ENCODE peak calls at places on chromosomes 1 and 21, in six cellular contexts. One of them, this sample, is unnamed.

GRCh38 chr1:91036894-91037829 is 15.3 kb upstream of the ZNF644 start:
- DNase-seq in H1: no peak
- DNase-seq in K562: no peak
- DNase-seq in SK-N-SH: no peak
- DNase-seq in HepG2: peak
- DNase-seq in GM12878: no peak
- DNase-seq in this sample: no peak

GRCh38 chr1:66705100-66705499 is 47.2 kb upstream of the DYNLT5 start:
- DNase-seq in H1: no peak
- DNase-seq in K562: no peak
- DNase-seq in SK-N-SH: no peak
- DNase-seq in HepG2: peak
- DNase-seq in GM12878: no peak
- DNase-seq in this sample: peak

GRCh38 chr21:46122241-46122671 is 24.3 kb downstream of the COL6A2 start:
- DNase-seq in H1: no peak
- DNase-seq in K562: no peak
- DNase-seq in SK-N-SH: no peak
- DNase-seq in HepG2: no peak
- DNase-seq in GM12878: no peak
- DNase-seq in this sample: peak

GRCh38 chr21:23401278-23401677 is 2206.0 kb downstream of the MRPL39 start:
- DNase-seq in H1: no peak
- DNase-seq in K562: peak
- DNase-seq in SK-N-SH: peak
- DNase-seq in HepG2: no peak
- DNase-seq in GM12878: no peak
- DNase-seq in this sample: no peak

GRCh38 chr1:16248603-16249534 is 11.9 kb upstream of the CPLANE2 start:
- DNase-seq in H1: no peak
- DNase-seq in K562: peak
- DNase-seq in SK-N-SH: peak
- DNase-seq in HepG2: no peak
- DNase-seq in GM12878: peak
- DNase-seq in this sample: no peak

GRCh38 chr1:204384636-204385354 is 25.1 kb upstream of the PLEKHA6 start:
- DNase-seq in H1: peak
- DNase-seq in K562: no peak
- DNase-seq in SK-N-SH: peak
- DNase-seq in HepG2: no peak
- DNase-seq in GM12878: no peak
- DNase-seq in this sample: no peak

GRCh38 chr1:157782946-157783345 is 6.0 kb upstream of the FCRL2 start:
- DNase-seq in H1: no peak
- DNase-seq in K562: no peak
- DNase-seq in SK-N-SH: no peak
- DNase-seq in HepG2: no peak
- DNase-seq in GM12878: no peak
- DNase-seq in this sample: no peak

GRCh38 chr1:235424092-235424491 is 56.9 kb downstream of the TBCE start:
- DNase-seq in H1: no peak
- DNase-seq in K562: no peak
- DNase-seq in SK-N-SH: no peak
- DNase-seq in HepG2: no peak
- DNase-seq in GM12878: no peak
- DNase-seq in this sample: no peak

GRCh38 chr1:18539171-18539570 is 58.4 kb downstream of the KLHDC7A start:
- DNase-seq in H1: peak
- DNase-seq in K562: no peak
- DNase-seq in SK-N-SH: no peak
- DNase-seq in HepG2: no peak
- DNase-seq in GM12878: no peak
- DNase-seq in this sample: no peak

GRCh38 chr1:226195144-226195543 is 8.6 kb upstream of the ACBD3 start:
- DNase-seq in H1: no peak
- DNase-seq in K562: no peak
- DNase-seq in SK-N-SH: peak
- DNase-seq in HepG2: no peak
- DNase-seq in GM12878: no peak
- DNase-seq in this sample: no peak

GRCh38 chr1:164713446-164714204 is 154.6 kb downstream of the PBX1 start:
- DNase-seq in H1: no peak
- DNase-seq in K562: no peak
- DNase-seq in SK-N-SH: no peak
- DNase-seq in HepG2: no peak
- DNase-seq in GM12878: no peak
- DNase-seq in this sample: no peak

GRCh38 chr1:202362212-202362611 is 13.7 kb downstream of the PPP1R12B start:
- DNase-seq in H1: no peak
- DNase-seq in K562: no peak
- DNase-seq in SK-N-SH: no peak
- DNase-seq in HepG2: no peak
- DNase-seq in GM12878: no peak
- DNase-seq in this sample: no peak

GRCh38 chr1:165661691-165662090 is 30.7 kb downstream of the MGST3 start:
- DNase-seq in H1: no peak
- DNase-seq in K562: no peak
- DNase-seq in SK-N-SH: peak
- DNase-seq in HepG2: no peak
- DNase-seq in GM12878: no peak
- DNase-seq in this sample: no peak

GRCh38 chr1:110874303-110875215 is 1.6 kb downstream of the CD53 start:
- DNase-seq in H1: no peak
- DNase-seq in K562: peak
- DNase-seq in SK-N-SH: no peak
- DNase-seq in HepG2: no peak
- DNase-seq in GM12878: no peak
- DNase-seq in this sample: peak

GRCh38 chr1:84620720-84621313 is 46.6 kb upstream of the CTBS start:
- DNase-seq in H1: peak
- DNase-seq in K562: peak
- DNase-seq in SK-N-SH: peak
- DNase-seq in HepG2: peak
- DNase-seq in GM12878: peak
- DNase-seq in this sample: peak

GRCh38 chr1:9231648-9232332 is 2.8 kb upstream of the H6PD start:
- DNase-seq in H1: no peak
- DNase-seq in K562: no peak
- DNase-seq in SK-N-SH: no peak
- DNase-seq in HepG2: no peak
- DNase-seq in GM12878: no peak
- DNase-seq in this sample: no peak

GRCh38 chr1:205285391-205286101 is 36.0 kb downstream of the NUAK2 start:
- DNase-seq in H1: no peak
- DNase-seq in K562: no peak
- DNase-seq in SK-N-SH: no peak
- DNase-seq in HepG2: no peak
- DNase-seq in GM12878: peak
- DNase-seq in this sample: no peak

GRCh38 chr1:11938722-11939526 is 4.4 kb downstream of the PLOD1 start:
- DNase-seq in H1: no peak
- DNase-seq in K562: peak
- DNase-seq in SK-N-SH: peak
- DNase-seq in HepG2: no peak
- DNase-seq in GM12878: no peak
- DNase-seq in this sample: no peak

GRCh38 chr1:91809267-91809666 is 76.7 kb downstream of the TGFBR3 start:
- DNase-seq in H1: no peak
- DNase-seq in K562: no peak
- DNase-seq in SK-N-SH: no peak
- DNase-seq in HepG2: no peak
- DNase-seq in GM12878: no peak
- DNase-seq in this sample: no peak

GRCh38 chr1:10679521-10680220 is 116.8 kb downstream of the CASZ1 start:
- DNase-seq in H1: peak
- DNase-seq in K562: peak
- DNase-seq in SK-N-SH: peak
- DNase-seq in HepG2: peak
- DNase-seq in GM12878: no peak
- DNase-seq in this sample: peak

GRCh38 chr1:223129229-223129851 is 13.7 kb downstream of the TLR5 start:
- DNase-seq in H1: peak
- DNase-seq in K562: peak
- DNase-seq in SK-N-SH: peak
- DNase-seq in HepG2: peak
- DNase-seq in GM12878: no peak
- DNase-seq in this sample: peak

GRCh38 chr1:58883888-58884482 is 100.1 kb upstream of the JUN start:
- DNase-seq in H1: no peak
- DNase-seq in K562: peak
- DNase-seq in SK-N-SH: no peak
- DNase-seq in HepG2: no peak
- DNase-seq in GM12878: no peak
- DNase-seq in this sample: no peak

GRCh38 chr1:178653091-178653490 is 72.0 kb upstream of the RALGPS2 start:
- DNase-seq in H1: no peak
- DNase-seq in K562: no peak
- DNase-seq in SK-N-SH: no peak
- DNase-seq in HepG2: no peak
- DNase-seq in GM12878: no peak
- DNase-seq in this sample: peak

GRCh38 chr1:1666526-1666925 is 7.7 kb upstream of the CDK11B start:
- DNase-seq in H1: no peak
- DNase-seq in K562: no peak
- DNase-seq in SK-N-SH: no peak
- DNase-seq in HepG2: no peak
- DNase-seq in GM12878: no peak
- DNase-seq in this sample: no peak

GRCh38 chr1:12153181-12153785 is 13.5 kb upstream of the TNFRSF1B start:
- DNase-seq in H1: no peak
- DNase-seq in K562: no peak
- DNase-seq in SK-N-SH: no peak
- DNase-seq in HepG2: no peak
- DNase-seq in GM12878: peak
- DNase-seq in this sample: no peak

DNA sequence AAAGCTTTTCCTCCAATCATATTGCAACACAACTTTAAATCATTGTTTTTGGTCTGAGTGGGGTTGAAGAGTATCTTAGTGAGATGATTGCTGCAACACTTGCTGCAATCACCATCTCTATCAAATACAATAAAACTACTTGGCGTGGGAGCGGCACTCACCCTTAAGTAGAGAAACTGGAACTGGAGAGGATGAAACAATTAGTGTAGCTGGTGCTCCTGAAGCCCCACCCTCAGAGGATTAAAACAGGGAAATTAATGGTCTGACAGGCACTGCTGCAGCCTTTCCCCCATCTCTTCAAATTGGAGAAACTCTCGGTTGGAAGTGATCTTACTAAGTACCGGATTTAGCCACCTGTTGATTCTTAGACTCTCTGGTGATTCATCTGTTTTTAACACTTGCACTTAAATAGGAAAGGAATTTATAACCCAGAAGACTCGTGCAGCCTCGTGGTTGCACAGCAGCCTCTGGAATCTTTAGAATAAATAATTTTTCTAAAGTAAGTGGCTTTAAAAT is 80.5 kb upstream of the KIF26B start:
- DNase-seq in H1: no peak
- DNase-seq in K562: no peak
- DNase-seq in SK-N-SH: no peak
- DNase-seq in HepG2: no peak
- DNase-seq in GM12878: no peak
- DNase-seq in this sample: no peak
- TF ChIP-seq CHD2 in H1: no peak
- TF ChIP-seq CHD2 in K562: no peak
- TF ChIP-seq CHD2 in SK-N-SH: no peak
- TF ChIP-seq CHD2 in HepG2: no peak
- TF ChIP-seq CHD2 in GM12878: no peak
- TF ChIP-seq CHD2 in this sample: no peak

GRCh38 chr1:244960904-244961303 is 96.6 kb upstream of the HNRNPU start:
- DNase-seq in H1: no peak
- DNase-seq in K562: no peak
- DNase-seq in SK-N-SH: no peak
- DNase-seq in HepG2: no peak
- DNase-seq in GM12878: no peak
- DNase-seq in this sample: no peak
- TF ChIP-seq CHD2 in H1: no peak
- TF ChIP-seq CHD2 in K562: no peak
- TF ChIP-seq CHD2 in SK-N-SH: no peak
- TF ChIP-seq CHD2 in HepG2: no peak
- TF ChIP-seq CHD2 in GM12878: no peak
- TF ChIP-seq CHD2 in this sample: no peak

GRCh38 chr1:65395887-65396612 is 24.4 kb upstream of the LEPR start:
- DNase-seq in H1: no peak
- DNase-seq in K562: no peak
- DNase-seq in SK-N-SH: no peak
- DNase-seq in HepG2: no peak
- DNase-seq in GM12878: no peak
- DNase-seq in this sample: no peak

GRCh38 chr1:65392497-65392896 is 28.0 kb upstream of the LEPR start:
- DNase-seq in H1: no peak
- DNase-seq in K562: no peak
- DNase-seq in SK-N-SH: no peak
- DNase-seq in HepG2: no peak
- DNase-seq in GM12878: no peak
- DNase-seq in this sample: no peak

GRCh38 chr1:65393928-65394327 is 26.5 kb upstream of the LEPR start:
- DNase-seq in H1: no peak
- DNase-seq in K562: no peak
- DNase-seq in SK-N-SH: no peak
- DNase-seq in HepG2: no peak
- DNase-seq in GM12878: no peak
- DNase-seq in this sample: no peak

GRCh38 chr1:65389296-65389695 is 31.2 kb upstream of the LEPR start:
- DNase-seq in H1: no peak
- DNase-seq in K562: no peak
- DNase-seq in SK-N-SH: no peak
- DNase-seq in HepG2: no peak
- DNase-seq in GM12878: no peak
- DNase-seq in this sample: no peak

DNA sequence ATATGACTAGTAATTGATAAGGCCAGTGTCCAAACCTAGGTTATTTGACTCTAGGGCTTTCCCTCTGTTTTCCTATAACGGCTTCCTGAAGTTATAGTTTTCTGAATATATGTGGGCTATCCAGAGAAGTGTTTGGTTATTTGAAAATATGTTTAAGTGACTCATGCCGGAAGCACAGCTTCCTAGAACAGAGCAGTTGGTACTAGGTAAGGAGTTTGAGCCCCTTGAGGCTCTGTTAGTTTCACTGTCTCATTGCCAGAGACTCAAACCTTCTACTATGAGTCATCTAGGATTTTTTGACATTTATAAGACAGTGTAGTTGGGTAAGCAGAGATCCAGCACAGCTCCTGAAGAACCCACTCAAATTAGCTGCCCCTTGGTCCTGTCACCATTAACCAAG is 27.1 kb upstream of the LEPR start:
- DNase-seq in H1: no peak
- DNase-seq in K562: peak
- DNase-seq in SK-N-SH: no peak
- DNase-seq in HepG2: no peak
- DNase-seq in GM12878: peak
- DNase-seq in this sample: no peak
- TF ChIP-seq CHD2 in H1: no peak
- TF ChIP-seq CHD2 in K562: no peak
- TF ChIP-seq CHD2 in SK-N-SH: no peak
- TF ChIP-seq CHD2 in HepG2: no peak
- TF ChIP-seq CHD2 in GM12878: no peak
- TF ChIP-seq CHD2 in this sample: no peak

GRCh38 chr1:244064621-244065020 is 13.5 kb downstream of the ZBTB18 start:
- DNase-seq in H1: no peak
- DNase-seq in K562: no peak
- DNase-seq in SK-N-SH: no peak
- DNase-seq in HepG2: no peak
- DNase-seq in GM12878: no peak
- DNase-seq in this sample: no peak
- TF ChIP-seq CHD2 in H1: no peak
- TF ChIP-seq CHD2 in K562: no peak
- TF ChIP-seq CHD2 in SK-N-SH: no peak
- TF ChIP-seq CHD2 in HepG2: no peak
- TF ChIP-seq CHD2 in GM12878: no peak
- TF ChIP-seq CHD2 in this sample: no peak

GRCh38 chr1:24327886-24328285 is 8.7 kb downstream of the GRHL3 start:
- DNase-seq in H1: no peak
- DNase-seq in K562: no peak
- DNase-seq in SK-N-SH: no peak
- DNase-seq in HepG2: no peak
- DNase-seq in GM12878: no peak
- DNase-seq in this sample: no peak
- TF ChIP-seq CHD2 in H1: no peak
- TF ChIP-seq CHD2 in K562: no peak
- TF ChIP-seq CHD2 in SK-N-SH: no peak
- TF ChIP-seq CHD2 in HepG2: no peak
- TF ChIP-seq CHD2 in GM12878: no peak
- TF ChIP-seq CHD2 in this sample: no peak